ENCODE peak calls at places on chromosomes 7 and 10, in four cellular contexts. X is SK-N-SH, G is GM12878, Q is HepG2. O is an unnamed sample.

GRCh38 chr10:2893991-2894390 is 173.4 kb upstream of the PFKP start:
- DNase-seq in X (no peak), G (no peak), Q (no peak), O (peak; percentile 26)

GRCh38 chr10:24720096-24720495 is 3.6 kb downstream of the ARHGAP21 start:
- DNase-seq in X (no peak), G (no peak), Q (no peak), O (no peak)

GRCh38 chr7:156578978-156579430 is 61.6 kb upstream of the RNF32 start:
- DNase-seq in X (no peak), G (no peak), Q (no peak), O (no peak)

GRCh38 chr7:16688249-16688648 is 42.3 kb downstream of the BZW2 start:
- DNase-seq in X (no peak), G (no peak), Q (no peak), O (no peak)

GRCh38 chr7:36119005-36119711 is 33.9 kb upstream of the EEPD1 start:
- DNase-seq in X (no peak), G (no peak), Q (peak; percentile 73), O (no peak)

GRCh38 chr10:22672594-22673392 is 41.6 kb downstream of the PIP4K2A start:
- DNase-seq in X (no peak), G (no peak), Q (no peak), O (no peak)

GRCh38 chr10:32103721-32104120 is 47.5 kb upstream of the KIF5B start:
- DNase-seq in X (no peak), G (no peak), Q (no peak), O (no peak)

GRCh38 chr7:74242122-74242443 is 12.1 kb downstream of the RFC2 start:
- DNase-seq in X (no peak), G (no peak), Q (no peak), O (no peak)

GRCh38 chr7:71752171-71752935 is 620.4 kb downstream of the GALNT17 start:
- DNase-seq in X (peak; percentile 89), G (no peak), Q (peak; percentile 4), O (peak; percentile 53)

GRCh38 chr7:108094933-108095710 is 35.0 kb downstream of the LAMB4 start:
- DNase-seq in X (peak; percentile 31), G (no peak), Q (peak; percentile 88), O (no peak)

GRCh38 chr10:79068203-79068561 is 584 bp upstream of the ZMIZ1 start:
- DNase-seq in X (no peak), G (no peak), Q (no peak), O (no peak)

GRCh38 chr10:26881600-26882331 is 21.0 kb upstream of the ABI1 start:
- DNase-seq in X (peak; percentile 58), G (no peak), Q (peak; percentile 58), O (no peak)

GRCh38 chr10:118621304-118621942 is 26.0 kb upstream of the PRLHR start:
- DNase-seq in X (peak; percentile 33), G (no peak), Q (no peak), O (no peak)

GRCh38 chr7:5421626-5422323 is 1.9 kb downstream of the TNRC18 start:
- DNase-seq in X (peak; percentile 67), G (no peak), Q (peak; percentile 93), O (no peak)

GRCh38 chr10:115028419-115028818 is 64.7 kb upstream of the ATRNL1 start:
- DNase-seq in X (no peak), G (no peak), Q (no peak), O (no peak)

GRCh38 chr10:115018185-115018931 is 74.8 kb upstream of the ATRNL1 start:
- DNase-seq in X (no peak), G (no peak), Q (no peak), O (no peak)

GRCh38 chr10:115026041-115026779 is 67.0 kb upstream of the ATRNL1 start:
- DNase-seq in X (peak; percentile 13), G (no peak), Q (no peak), O (no peak)

GRCh38 chr10:115020449-115020848 is 72.7 kb upstream of the ATRNL1 start:
- DNase-seq in X (no peak), G (no peak), Q (no peak), O (no peak)

GRCh38 chr10:115022754-115023153 is 70.4 kb upstream of the ATRNL1 start:
- DNase-seq in X (no peak), G (peak; percentile 13), Q (no peak), O (peak; percentile 24)
- H3K4me2 ChIP-seq in X (no peak overlapping the region), G (peak overlapping the region; percentile 5), Q (no peak overlapping the region), O (no peak overlapping the region)

GRCh38 chr7:140061607-140061930 is 1.2 kb downstream of the PARP12 start:
- DNase-seq in X (no peak), G (no peak), Q (no peak), O (no peak)

GRCh38 chr7:140060243-140060630 is 2.5 kb downstream of the PARP12 start:
- DNase-seq in X (no peak), G (no peak), Q (no peak), O (no peak)

GRCh38 chr7:140058517-140058916 is 4.2 kb downstream of the PARP12 start:
- DNase-seq in X (no peak), G (no peak), Q (no peak), O (no peak)

GRCh38 chr7:140060788-140061606 is 1.8 kb downstream of the PARP12 start:
- DNase-seq in X (no peak), G (no peak), Q (no peak), O (no peak)

DNA sequence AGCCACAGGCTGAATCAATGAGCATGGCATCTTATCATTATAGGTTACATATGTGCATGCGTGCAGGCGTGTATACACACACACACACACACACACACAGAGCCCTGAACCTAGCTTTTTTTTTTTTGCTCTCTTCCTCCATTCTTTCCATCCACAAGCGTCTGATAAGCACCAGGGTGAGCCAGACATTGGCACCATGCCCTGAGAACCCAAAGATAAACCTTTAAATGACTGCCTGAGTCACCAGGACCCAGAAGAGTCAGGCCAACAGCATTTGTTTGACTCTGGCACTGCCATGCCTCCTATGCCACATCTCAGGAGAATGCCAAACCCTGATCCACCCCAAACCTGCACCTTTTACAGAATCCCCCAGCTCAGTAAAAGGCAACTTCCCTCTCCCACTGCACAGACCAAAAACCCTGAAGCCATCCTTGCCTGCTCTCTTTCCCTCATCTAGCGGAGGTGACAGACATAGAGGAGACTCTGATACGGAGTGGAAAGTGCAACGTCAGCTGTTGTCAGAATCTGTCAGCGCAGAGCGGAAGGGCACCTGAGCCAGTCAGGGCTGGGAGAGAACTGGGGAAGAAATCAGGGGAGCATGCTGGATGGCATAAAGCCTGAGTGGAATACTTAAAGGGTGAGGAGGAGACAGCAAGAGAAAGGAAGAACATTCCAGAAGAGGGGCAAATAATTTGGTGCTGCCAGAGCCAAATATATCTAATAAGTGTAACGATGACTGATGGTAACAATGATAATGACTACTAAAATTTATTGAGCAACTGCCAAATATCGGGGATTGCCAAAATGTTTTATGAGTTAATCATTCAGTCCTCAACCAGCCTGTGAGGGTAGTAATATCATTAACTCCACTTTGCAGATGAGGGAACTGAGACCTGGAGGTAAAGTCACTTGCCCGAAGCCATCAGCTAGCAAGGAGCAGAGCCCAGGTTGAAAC is 3.2 kb downstream of the PARP12 start:
- DNase-seq in X (peak; percentile 81), G (no peak), Q (peak; percentile 20), O (no peak)
- TF ChIP-seq TCF12 in X (peak; percentile 67), G (no peak), Q (no peak), O (no peak)

DNA sequence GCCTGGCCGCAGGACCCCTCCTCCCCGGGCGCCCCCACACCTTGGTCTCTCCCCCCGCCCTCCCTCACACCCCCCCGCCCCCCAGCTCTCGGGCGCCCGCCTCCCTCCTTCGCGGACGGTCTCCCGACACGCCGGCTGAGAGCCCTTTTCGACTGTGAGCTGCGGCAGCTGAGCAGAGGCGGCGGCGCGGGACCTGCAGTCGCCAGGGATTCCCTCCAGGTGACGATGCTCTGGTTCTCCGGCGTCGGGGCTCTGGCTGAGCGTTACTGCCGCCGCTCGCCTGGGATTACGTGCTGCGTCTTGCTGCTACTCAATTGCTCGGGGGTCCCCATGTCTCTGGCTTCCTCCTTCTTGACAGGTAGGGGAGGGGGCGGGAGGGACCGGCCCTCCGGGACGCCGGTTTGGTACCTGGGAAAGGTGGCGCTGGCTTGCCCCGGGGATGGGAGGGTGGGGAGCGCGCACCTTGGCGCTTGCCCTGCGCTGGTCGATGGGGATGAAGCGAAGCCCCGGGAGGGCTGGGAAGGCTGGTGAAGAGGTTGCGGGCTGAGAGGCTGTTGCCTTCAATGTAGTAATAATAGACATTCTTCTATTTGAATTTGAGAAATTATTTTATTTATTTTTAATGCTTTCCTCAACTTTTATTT is at the start of gene BMPER:
- DNase-seq in X (peak; percentile 79), G (no peak), Q (no peak), O (peak; percentile 67)
- H3K4me2 ChIP-seq in X (peak within 1 kb of the TSS; percentile 89), G (peak within 1 kb of the TSS; percentile 48), Q (peak within 1 kb of the TSS; percentile 86), O (peak within 1 kb of the TSS; percentile 93)

GRCh38 chr10:7046615-7047014 is 364.2 kb downstream of the SFMBT2 start:
- DNase-seq in X (no peak), G (peak; percentile 13), Q (no peak), O (no peak)

GRCh38 chr10:7040681-7041080 is 370.2 kb downstream of the SFMBT2 start:
- DNase-seq in X (no peak), G (no peak), Q (no peak), O (no peak)

GRCh38 chr10:7043051-7043653 is 367.7 kb downstream of the SFMBT2 start:
- DNase-seq in X (no peak), G (no peak), Q (no peak), O (no peak)

DNA sequence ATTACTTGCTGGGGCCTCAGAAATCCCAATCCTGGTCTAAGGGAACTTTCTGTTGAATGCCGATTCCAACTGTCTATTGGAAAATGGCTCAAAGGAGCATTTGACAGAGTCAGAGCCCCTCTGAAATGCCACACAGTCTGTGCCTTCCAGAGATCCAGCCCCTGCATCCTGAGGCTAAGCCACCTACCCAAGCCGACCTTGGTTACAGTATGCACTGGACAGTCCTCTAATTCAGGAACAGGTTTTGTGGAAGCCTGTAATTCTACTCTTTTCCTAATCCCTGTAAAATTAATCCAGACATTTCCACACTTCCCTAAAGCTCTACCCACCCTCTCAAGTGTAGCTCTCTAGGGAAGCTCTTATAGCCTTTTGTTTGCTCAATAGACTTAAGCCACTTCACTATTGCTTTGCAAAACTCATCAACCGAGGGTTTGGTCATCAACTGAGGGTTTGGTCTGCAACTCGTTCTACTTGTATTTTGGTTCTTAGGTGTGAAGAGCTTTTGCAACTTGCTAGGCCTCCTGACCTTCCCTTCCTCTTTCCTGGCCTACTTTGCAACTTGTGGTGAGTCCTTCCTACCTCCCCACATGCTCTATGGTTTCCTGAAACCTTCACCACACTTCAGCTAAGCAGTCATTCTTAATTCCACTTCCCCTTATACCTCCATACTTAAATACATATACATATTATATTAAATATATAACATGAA is 364.8 kb downstream of the SFMBT2 start:
- DNase-seq in X (no peak), G (peak; percentile 44), Q (no peak), O (no peak)
- TF ChIP-seq TCF12 in X (no peak), G (no peak), Q (no peak), O (no peak)

DNA sequence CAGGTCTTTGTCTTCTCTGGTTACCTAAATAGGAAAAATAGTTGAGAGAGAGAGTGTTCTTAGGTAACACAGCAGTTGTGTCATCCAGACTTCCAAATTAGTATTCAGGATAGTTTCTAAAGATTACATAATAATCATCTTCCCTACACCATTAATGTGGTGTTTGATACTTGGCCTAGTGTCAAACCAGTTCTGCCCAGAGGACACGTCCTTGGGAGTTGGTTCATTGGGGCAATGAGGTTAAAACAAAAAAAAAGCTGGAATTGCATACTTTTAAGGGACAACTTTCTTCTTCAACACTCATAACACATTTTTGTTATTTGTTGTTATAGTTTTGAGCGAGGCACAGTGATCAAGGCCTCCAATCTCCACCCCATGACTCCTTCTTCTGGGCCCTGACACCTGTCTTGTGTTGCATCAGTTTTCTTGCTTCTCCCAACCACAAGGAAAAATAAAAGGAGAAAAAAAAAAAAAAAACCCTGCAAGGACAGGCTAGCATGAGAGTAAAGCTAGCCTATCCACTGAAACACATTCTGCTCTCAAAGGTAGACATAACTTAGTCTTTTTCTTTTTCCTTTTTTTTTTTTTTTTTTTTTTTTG is 28.8 kb downstream of the STN1 start:
- DNase-seq in X (no peak), G (no peak), Q (no peak), O (no peak)
- H3K4me2 ChIP-seq in X (peak overlapping the region; percentile 51), G (no peak overlapping the region), Q (no peak overlapping the region), O (no peak overlapping the region)

GRCh38 chr10:103678104-103678526 is 177.3 kb downstream of the SH3PXD2A start:
- DNase-seq in X (peak; percentile 94), G (peak; percentile 84), Q (no peak), O (no peak)
- TF ChIP-seq TCF12 in X (peak; percentile 66), G (peak; percentile 87), Q (no peak), O (no peak)